ENCODE peak calls at places on chromosome 14, in five cellular contexts. O is cardiac muscle cell, Z is cardiac fibroblast, Y is glutamatergic neuron, E is prostate gland. W is an unnamed sample.

GRCh38 chr14:52553002-52553670 is 500 bp downstream of the GPR137C start:
- DNase-seq in O (peak), Z (peak), Y (peak), E (peak), W (no peak)

GRCh38 chr14:73888460-73888725 is 1.7 kb downstream of the ZNF410 start:
- DNase-seq in O (peak), Z (peak), Y (no peak), E (no peak), W (peak)

GRCh38 chr14:78401866-78402265 is 231.7 kb downstream of the NRXN3 start:
- DNase-seq in O (peak), Z (peak), Y (no peak), E (no peak), W (no peak)

GRCh38 chr14:23557946-23558345 is 1.9 kb downstream of the THTPA start:
- DNase-seq in O (no peak), Z (no peak), Y (no peak), E (no peak), W (no peak)

GRCh38 chr14:44529026-44529425 is 21.9 kb upstream of the FSCB start:
- DNase-seq in O (peak), Z (peak), Y (no peak), E (no peak), W (no peak)

GRCh38 chr14:97948841-97949240 is 1151.7 kb downstream of the VRK1 start:
- DNase-seq in O (no peak), Z (no peak), Y (no peak), E (no peak), W (no peak)

GRCh38 chr14:23160924-23161522 is 22.4 kb downstream of the SLC7A8 start:
- DNase-seq in O (peak), Z (peak), Y (no peak), E (peak), W (peak)

GRCh38 chr14:48127674-48128073 is 452.3 kb upstream of the MDGA2 start:
- DNase-seq in O (no peak), Z (no peak), Y (no peak), E (no peak), W (no peak)

GRCh38 chr14:34051966-34052657 is 101.2 kb upstream of the EGLN3 start:
- DNase-seq in O (peak), Z (peak), Y (no peak), E (no peak), W (peak)

GRCh38 chr14:104092931-104093365 is 7.4 kb downstream of the ASPG start:
- DNase-seq in O (no peak), Z (no peak), Y (no peak), E (no peak), W (no peak)

GRCh38 chr14:39016733-39017095 is 86.3 kb downstream of the SEC23A start:
- DNase-seq in O (no peak), Z (no peak), Y (no peak), E (no peak), W (no peak)

GRCh38 chr14:68546839-68547238 is 246.0 kb downstream of the ZFP36L1 start:
- DNase-seq in O (peak), Z (peak), Y (no peak), E (no peak), W (peak)

GRCh38 chr14:89241934-89242670 is 174.9 kb downstream of the FOXN3 start:
- DNase-seq in O (no peak), Z (no peak), Y (no peak), E (no peak), W (no peak)
- TF ChIP-seq CTCF in O (no peak), Z (no peak), Y (no peak), E (no peak), W (peak)

DNA sequence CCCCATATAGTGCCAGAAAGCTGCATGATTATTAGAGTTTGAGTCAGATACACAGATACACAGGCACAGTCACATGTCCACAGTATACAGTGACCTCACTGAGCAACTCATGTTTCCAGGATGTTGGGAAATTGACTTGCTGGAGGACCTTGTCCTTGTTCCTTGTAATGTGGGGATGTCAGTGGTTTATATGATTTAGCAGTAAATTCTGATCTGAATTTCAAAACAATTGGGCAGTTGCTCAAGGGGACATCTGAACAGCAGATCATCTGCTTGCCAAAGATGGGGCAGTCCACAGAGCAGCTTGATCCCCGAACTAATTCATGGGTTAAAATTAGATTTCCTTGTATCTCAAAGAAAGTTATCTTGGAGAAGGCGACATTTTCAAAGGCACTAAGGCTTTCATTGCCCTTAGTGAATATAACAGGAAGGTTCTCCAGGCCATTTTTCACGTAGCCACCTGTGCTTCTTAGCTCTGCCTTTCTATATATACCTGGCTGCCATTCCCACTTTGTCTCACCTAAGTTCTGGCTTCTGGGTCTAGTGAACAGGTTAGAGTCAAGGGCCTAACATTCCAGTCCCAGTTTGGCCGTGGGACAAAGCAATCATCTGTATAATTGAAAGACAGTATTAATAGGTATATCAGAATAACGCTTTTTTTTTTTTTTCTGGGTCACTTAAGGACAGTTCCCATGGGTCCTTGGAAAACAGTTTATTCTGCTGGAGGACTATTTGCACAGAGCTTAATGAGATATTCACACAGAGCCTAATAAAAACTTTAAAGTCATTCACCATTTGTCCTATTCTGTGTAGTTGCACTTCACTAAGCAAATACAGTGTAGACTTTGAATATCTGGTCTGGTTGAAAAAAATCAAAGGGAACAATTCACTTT is 64.9 kb upstream of the STRN3 start:
- DNase-seq in O (peak), Z (peak), Y (no peak), E (peak), W (peak)
- TF ChIP-seq CTCF in O (no peak), Z (no peak), Y (no peak), E (no peak), W (no peak)

DNA sequence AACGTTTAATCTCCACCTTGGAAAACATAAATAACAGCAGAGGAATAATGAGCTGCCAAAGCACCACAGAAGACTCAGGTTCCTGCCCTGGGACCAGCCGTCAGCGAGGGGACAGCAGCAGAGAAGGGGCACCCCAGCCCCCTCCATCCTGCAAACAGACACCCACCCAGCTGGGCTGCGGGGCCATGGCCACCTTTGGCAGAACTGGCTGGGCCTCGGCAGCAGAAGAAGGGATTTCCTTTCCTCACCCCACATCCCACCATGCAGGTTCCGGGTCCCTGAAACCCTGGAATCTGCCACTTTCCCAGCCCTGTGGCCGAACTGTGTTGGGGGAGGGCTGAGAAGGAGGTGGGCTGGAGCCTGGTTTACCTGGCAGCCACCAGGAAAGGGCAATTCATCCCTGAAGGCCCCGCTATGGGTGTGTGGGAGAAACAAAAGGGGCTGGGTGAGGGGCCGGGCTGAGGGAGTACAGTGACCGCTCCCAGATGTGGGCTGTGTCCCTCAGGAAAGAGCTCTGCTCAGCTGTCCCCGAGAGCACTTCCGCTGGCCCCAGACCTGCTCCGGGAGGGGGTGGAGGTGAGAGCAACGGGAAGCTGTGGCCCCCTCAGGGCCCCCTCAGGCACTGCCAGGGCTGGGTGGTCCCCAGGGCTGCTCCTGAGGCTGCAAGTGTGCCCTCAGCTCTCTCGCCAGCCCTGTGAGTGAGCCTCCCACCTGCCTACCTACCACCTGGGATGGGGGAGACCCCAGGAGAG is 3.8 kb downstream of the PGF start:
- DNase-seq in O (no peak), Z (no peak), Y (no peak), E (no peak), W (no peak)
- TF ChIP-seq CTCF in O (no peak), Z (no peak), Y (no peak), E (no peak), W (no peak)

GRCh38 chr14:76810953-76811400 is 1.7 kb downstream of the ANGEL1 start:
- DNase-seq in O (peak), Z (peak), Y (no peak), E (no peak), W (peak)

GRCh38 chr14:76811561-76811960 is 1.1 kb downstream of the ANGEL1 start:
- DNase-seq in O (no peak), Z (peak), Y (no peak), E (no peak), W (peak)

GRCh38 chr14:76810525-76810924 is 2.2 kb downstream of the ANGEL1 start:
- DNase-seq in O (no peak), Z (no peak), Y (no peak), E (no peak), W (no peak)

GRCh38 chr14:76812093-76812421 is 625 bp downstream of the ANGEL1 start:
- DNase-seq in O (no peak), Z (no peak), Y (no peak), E (no peak), W (no peak)

GRCh38 chr14:76812422-76813383 is at the start of gene ANGEL1:
- DNase-seq in O (peak), Z (peak), Y (peak), E (peak), W (peak)
- TF ChIP-seq CTCF in O (no peak), Z (no peak), Y (no peak), E (peak), W (no peak)

DNA sequence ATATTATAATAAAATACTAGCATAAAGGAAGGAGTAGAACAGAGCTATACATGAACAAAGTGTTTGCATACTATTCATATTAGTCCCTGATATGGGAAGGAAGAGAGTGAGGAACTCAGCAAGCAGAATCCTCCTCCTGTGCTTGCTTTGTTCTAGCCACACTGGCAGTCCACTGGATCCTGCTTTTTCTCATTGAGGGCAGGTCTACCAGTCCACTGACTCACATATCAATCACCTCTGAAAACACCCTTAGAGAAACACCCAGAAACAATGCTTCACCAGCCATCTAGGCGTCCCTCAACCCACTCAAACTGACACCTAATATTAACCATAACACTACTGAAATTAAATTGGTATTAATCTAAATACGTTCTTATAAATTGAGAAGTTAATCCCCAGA is 1861.7 kb upstream of the SEL1L start:
- DNase-seq in O (no peak), Z (no peak), Y (no peak), E (no peak), W (no peak)
- TF ChIP-seq CTCF in O (no peak), Z (no peak), Y (no peak), E (no peak), W (no peak)

DNA sequence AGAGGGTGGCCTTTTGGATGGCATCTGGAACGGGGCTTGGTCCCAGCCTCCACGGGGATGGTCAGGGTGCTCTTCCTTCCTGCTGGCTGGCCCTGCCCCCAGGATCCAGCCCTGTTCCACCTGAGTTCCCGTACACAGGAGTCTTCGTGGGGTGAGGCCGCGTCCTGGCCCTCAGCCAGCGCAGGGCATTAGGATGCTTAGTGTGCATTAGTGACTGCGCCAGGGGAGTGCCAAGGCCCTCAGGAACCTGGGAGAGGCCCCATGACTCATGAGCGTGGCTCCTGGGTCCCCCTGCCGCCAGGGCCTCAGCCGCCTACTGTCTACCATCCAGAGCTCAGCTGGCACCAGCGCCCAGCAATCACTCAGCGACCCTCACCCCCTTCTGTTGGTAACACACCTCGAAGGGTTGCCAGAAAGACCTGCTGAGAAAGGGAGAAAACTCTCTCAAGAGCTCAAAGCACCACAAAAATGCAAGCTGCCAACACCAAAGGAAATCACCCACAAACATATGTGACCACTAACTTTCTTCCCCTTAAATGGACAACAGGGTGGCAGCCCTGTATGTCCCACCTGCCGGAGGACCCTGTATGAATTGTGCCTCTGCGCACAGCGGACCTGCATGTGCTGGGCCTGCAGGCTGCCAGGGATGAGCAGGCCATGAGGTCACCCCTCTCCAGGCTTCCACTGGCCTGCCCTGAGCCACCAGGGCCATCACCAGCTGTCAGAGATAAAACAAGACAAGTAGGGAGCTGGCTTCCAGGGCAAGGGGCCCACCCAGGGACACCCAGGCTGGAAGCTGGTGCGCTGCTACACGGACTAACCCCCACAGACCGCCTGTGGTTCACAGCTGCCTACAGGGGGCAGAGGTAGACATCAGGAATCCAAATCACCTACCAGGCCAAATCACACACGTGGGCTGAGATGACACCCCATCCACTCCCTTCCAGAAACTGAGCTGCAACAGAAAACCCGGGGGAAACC is 28.7 kb downstream of the CCDC85C start:
- DNase-seq in O (no peak), Z (no peak), Y (no peak), E (peak), W (peak)
- TF ChIP-seq CTCF in O (peak), Z (no peak), Y (no peak), E (no peak), W (peak)

DNA sequence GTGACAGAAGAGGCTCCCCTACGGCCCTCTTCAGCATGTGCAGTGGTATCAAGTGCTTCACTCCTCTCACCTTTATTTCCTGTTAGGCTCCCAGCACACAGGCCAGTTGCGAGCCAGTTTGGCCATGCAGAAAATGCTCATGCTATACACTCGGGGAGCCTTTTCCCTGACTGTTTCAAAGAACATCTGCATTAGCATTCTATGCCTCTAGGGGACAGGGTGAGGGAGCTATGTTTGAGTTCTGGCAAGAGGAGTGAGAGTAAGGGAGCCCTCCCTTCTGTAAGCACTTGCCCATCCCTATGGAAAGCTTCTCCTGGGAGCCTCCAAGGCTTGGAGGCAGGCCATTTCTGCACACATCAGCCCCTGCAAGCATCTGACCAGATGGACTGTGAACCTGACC is 291.4 kb downstream of the RPS29 start:
- DNase-seq in O (no peak), Z (no peak), Y (no peak), E (no peak), W (no peak)
- TF ChIP-seq CTCF in O (no peak), Z (no peak), Y (no peak), E (no peak), W (no peak)

GRCh38 chr14:92510972-92511371 is 2.6 kb upstream of the RIN3 start:
- DNase-seq in O (no peak), Z (no peak), Y (no peak), E (no peak), W (no peak)
- TF ChIP-seq CTCF in O (no peak), Z (no peak), Y (no peak), E (no peak), W (no peak)

GRCh38 chr14:93281937-93282336 is 50.9 kb downstream of the BTBD7 start:
- DNase-seq in O (no peak), Z (no peak), Y (no peak), E (no peak), W (no peak)
- TF ChIP-seq CTCF in O (no peak), Z (no peak), Y (no peak), E (no peak), W (no peak)